ENCODE peak calls at places on chromosomes 11 and 22, in eight cellular contexts. E is NCI-H2171 treated with DMSO at 0.1 percent for 48 hours; U is stimulated activated CD8-positive, alpha-beta memory T cell treated with anti-CD3 and anti-CD28 coated beads, Interleukin-15, amount 100 ng/mL, for 24 hours; H is Karpas-422; S is naive thymus-derived CD8-positive, alpha-beta T cell; R is hypothalamus; G is dermis microvascular lymphatic vessel endothelial cell; P is stromal cell of bone marrow. B is an unnamed sample.

GRCh38 chr11:8083088-8083395 is 2.0 kb downstream of the TUB start:
- DNase-seq in E (no peak), S (no peak), P (no peak), H (no peak), R (no peak), G (no peak), U (no peak), B (no peak)

GRCh38 chr11:103601230-103601846 is 435.1 kb upstream of the DDI1 start:
- DNase-seq in H (peak; percentile 91), S (peak; percentile 5), E (peak; percentile 49), R (peak; percentile 29), U (no peak), G (peak; percentile 42), P (peak; percentile 25), B (peak; percentile 1)

GRCh38 chr11:115698243-115698642 is 194.0 kb upstream of the CADM1 start:
- DNase-seq in E (no peak), P (no peak), S (no peak), H (no peak), U (no peak), G (no peak), R (no peak), B (no peak)

GRCh38 chr11:121141051-121141450 is 40.0 kb downstream of the TECTA start:
- DNase-seq in R (no peak), P (peak; percentile 13), U (no peak), H (no peak), G (no peak), E (no peak), S (no peak), B (no peak)

GRCh38 chr11:18106688-18107087 is 806 bp upstream of the SAAL1 start:
- DNase-seq in H (no peak), U (no peak), P (no peak), S (no peak), E (no peak), R (no peak), G (no peak), B (no peak)

GRCh38 chr11:111736621-111737055 is 29.6 kb downstream of the PPP2R1B start:
- DNase-seq in G (no peak), E (no peak), H (no peak), S (no peak), R (peak; percentile 20), U (no peak), P (no peak), B (no peak)

GRCh38 chr22:44920183-44920582 is 89.6 kb downstream of the PHF21B start:
- DNase-seq in H (no peak), R (no peak), P (no peak), U (no peak), E (no peak), G (no peak), S (no peak), B (no peak)

GRCh38 chr22:42872821-42873220 is 15.7 kb upstream of the ARFGAP3 start:
- DNase-seq in H (no peak), E (peak; percentile 54), S (no peak), R (no peak), P (no peak), G (no peak), U (no peak), B (no peak)

GRCh38 chr11:122104381-122104780 is 11.6 kb downstream of the BLID start:
- DNase-seq in G (no peak), U (no peak), S (no peak), P (no peak), E (no peak), H (no peak), R (no peak), B (no peak)

GRCh38 chr11:22342599-22343138 is 4.5 kb downstream of the SLC17A6 start:
- DNase-seq in S (no peak), P (no peak), H (no peak), R (no peak), G (no peak), E (no peak), U (no peak), B (no peak)

GRCh38 chr22:48424201-48424627 is 1403.5 kb downstream of the BRD1 start:
- DNase-seq in U (no peak), P (no peak), R (no peak), G (no peak), H (no peak), E (no peak), S (no peak), B (no peak)

GRCh38 chr11:85826096-85826855 is 15.3 kb upstream of the SYTL2 start:
- DNase-seq in H (peak; percentile 75), E (peak; percentile 42), R (peak; percentile 33), S (peak; percentile 37), G (no peak), P (peak; percentile 21), U (no peak), B (no peak)

GRCh38 chr11:68890490-68891231 is 13.0 kb downstream of the MRPL21 start:
- DNase-seq in S (no peak), H (no peak), P (peak; percentile 74), E (peak; percentile 53), U (no peak), R (peak; percentile 48), G (peak; percentile 93), B (no peak)